ENCODE peak calls at places on chromosomes 5 and 9, in six cellular contexts. J is mesenchymal stem cell, A is H9, W is IMR-90, U is H1, T is trophoblast cell. I is an unnamed sample.

GRCh38 chr9:73199886-73200285 is 48.2 kb downstream of the ANXA1 start:
- DNase-seq in J (no peak), A (peak; percentile 59), W (no peak), U (no peak), T (no peak), I (no peak)

GRCh38 chr9:135480071-135480941 is 724 bp downstream of the PPP1R26 start:
- DNase-seq in J (peak; percentile 57), A (peak; percentile 54), W (peak; percentile 20), U (peak; percentile 69), T (peak; percentile 46), I (peak; percentile 27)

GRCh38 chr9:76082062-76082461 is 191.6 kb downstream of the PCSK5 start:
- DNase-seq in J (no peak), A (no peak), W (no peak), U (no peak), T (no peak), I (no peak)

GRCh38 chr5:141878771-141879759 is 855 bp upstream of the PCDH1 start:
- DNase-seq in J (peak; percentile 92), A (peak; percentile 88), W (peak; percentile 80), U (peak; percentile 92), T (peak; percentile 100), I (peak; percentile 98)

GRCh38 chr9:94813379-94813778 is 86.9 kb downstream of the AOPEP start:
- DNase-seq in J (no peak), A (no peak), W (no peak), U (no peak), T (no peak), I (no peak)

GRCh38 chr9:20292002-20292401 is 330.3 kb downstream of the MLLT3 start:
- DNase-seq in J (peak; percentile 37), A (no peak), W (peak; percentile 72), U (no peak), T (peak; percentile 2), I (no peak)

GRCh38 chr9:103798620-103799019 is 295.5 kb upstream of the SMC2 start:
- DNase-seq in J (peak; percentile 1), A (no peak), W (no peak), U (no peak), T (peak; percentile 2), I (no peak)

GRCh38 chr5:141412853-141413539 is at the start of gene PCDHGA10:
- DNase-seq in J (peak; percentile 77), A (peak; percentile 73), W (peak; percentile 80), U (peak; percentile 67), T (peak; percentile 84), I (peak; percentile 18)

GRCh38 chr5:126096442-126096841 is 326.8 kb upstream of the GRAMD2B start:
- DNase-seq in J (no peak), A (no peak), W (no peak), U (no peak), T (no peak), I (no peak)

GRCh38 chr5:138664276-138664943 is 88.8 kb upstream of the CTNNA1 start:
- DNase-seq in J (peak; percentile 78), A (no peak), W (peak; percentile 39), U (no peak), T (peak; percentile 75), I (no peak)

DNA sequence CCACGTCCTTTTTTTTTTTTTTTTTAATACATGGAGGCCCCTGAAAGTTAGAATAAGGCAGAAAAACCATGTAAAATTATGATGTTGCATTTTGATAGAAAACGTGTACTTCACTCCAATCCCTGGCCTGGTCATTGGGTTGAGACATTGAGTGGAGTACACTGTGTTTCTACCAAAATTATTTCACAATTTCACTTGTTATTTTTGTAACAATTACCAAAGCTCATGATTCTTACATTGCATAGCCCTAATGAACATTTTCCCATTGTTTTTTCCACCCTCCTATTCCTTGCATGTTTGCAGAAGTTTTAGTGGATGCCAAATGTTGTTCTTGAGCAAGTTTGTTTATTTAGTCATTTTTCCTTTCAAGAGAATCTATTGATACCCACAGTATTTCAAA is 21.9 kb downstream of the MAMDC2 start:
- DNase-seq in J (no peak), A (no peak), W (no peak), U (no peak), T (no peak), I (no peak)
- H2BK120ac ChIP-seq in J (no peak overlapping the region), A (no peak overlapping the region), W (no peak overlapping the region), U (no peak overlapping the region), T (no peak overlapping the region), I (no peak overlapping the region)

GRCh38 chr5:87069311-87069710 is 198.4 kb upstream of the RASA1 start:
- DNase-seq in J (no peak), A (no peak), W (no peak), U (no peak), T (no peak), I (no peak)
- H2AFZ ChIP-seq in J (no peak overlapping the region), A (no peak overlapping the region), W (no peak overlapping the region), U (no peak overlapping the region), T (no peak overlapping the region), I (no peak overlapping the region)

GRCh38 chr5:116759860-116760644 is 185.4 kb upstream of the SEMA6A start:
- DNase-seq in J (peak; percentile 48), A (peak; percentile 65), W (no peak), U (no peak), T (peak; percentile 63), I (peak; percentile 82)
- H2BK120ac ChIP-seq in J (no peak overlapping the region), A (no peak overlapping the region), W (no peak overlapping the region), U (no peak overlapping the region), T (no peak overlapping the region), I (no peak overlapping the region)

GRCh38 chr9:30697958-30698357 is 1686.5 kb upstream of the ACO1 start:
- DNase-seq in J (no peak), A (no peak), W (no peak), U (no peak), T (peak; percentile 39), I (no peak)
- H2AFZ ChIP-seq in J (no peak overlapping the region), A (no peak overlapping the region), W (no peak overlapping the region), U (no peak overlapping the region), T (no peak overlapping the region), I (no peak overlapping the region)

GRCh38 chr5:172771439-172772111 is 580 bp upstream of the DUSP1 start:
- DNase-seq in J (no peak), A (no peak), W (no peak), U (no peak), T (no peak), I (no peak)
- H2BK120ac ChIP-seq in J (peak overlapping the region; percentile 97), A (no peak overlapping the region), W (peak overlapping the region; percentile 99), U (no peak overlapping the region), T (peak overlapping the region; percentile 93), I (no peak overlapping the region)

DNA sequence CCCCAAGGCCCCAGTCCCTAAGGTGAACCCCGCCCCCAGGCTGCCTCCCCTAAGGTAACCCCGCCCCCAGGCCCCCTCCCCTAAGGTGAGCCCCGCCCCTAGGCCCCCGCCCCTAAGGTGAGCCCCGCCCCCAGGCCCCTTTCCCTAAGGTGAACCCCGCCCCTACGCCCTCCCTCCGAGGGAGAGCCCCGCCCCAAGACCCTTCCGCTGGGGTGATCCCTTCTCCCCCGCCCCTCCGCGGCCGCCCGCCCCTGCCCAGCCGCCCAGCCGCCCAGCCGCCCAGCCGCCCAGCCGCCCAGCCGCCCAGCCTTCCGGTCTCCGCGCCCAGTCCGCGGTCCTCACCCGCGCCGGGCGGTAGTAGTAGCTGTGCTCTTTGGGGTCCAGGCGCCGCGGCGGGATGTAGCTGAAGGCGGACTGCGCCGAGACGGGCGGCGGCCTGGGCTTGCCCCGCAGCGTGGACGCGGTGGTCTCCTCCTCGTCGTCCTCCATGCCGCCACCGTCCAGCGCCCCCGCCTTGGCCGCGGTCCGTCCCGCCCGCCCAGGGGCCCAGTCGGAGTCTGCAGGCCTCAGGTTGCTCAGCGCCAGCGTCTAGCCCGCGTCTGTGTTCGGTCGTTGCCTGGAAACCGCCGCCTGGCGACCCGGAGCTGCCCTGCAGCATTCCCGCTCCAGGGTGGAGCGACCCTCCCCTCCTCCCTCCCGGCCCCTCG is at the start of gene CFAP90:
- DNase-seq in J (peak; percentile 62), A (peak; percentile 93), W (peak; percentile 30), U (peak; percentile 93), T (peak; percentile 79), I (peak; percentile 77)
- H2AFZ ChIP-seq in J (peak within 1 kb of the TSS; percentile 51), A (no peak within 1 kb of the TSS), W (peak within 1 kb of the TSS; percentile 89), U (peak within 1 kb of the TSS; percentile 95), T (peak within 1 kb of the TSS; percentile 80), I (peak within 1 kb of the TSS; percentile 96)